ENCODE peak calls at places on chromosomes 12 and 14, in four cellular contexts. K is H1, J is brain microvascular endothelial cell, B is body of pancreas. L is an unnamed sample.

GRCh38 chr14:75751291-75751690 is 90.2 kb downstream of the TTLL5 start:
- DNase-seq in K (no peak), J (peak; percentile 22), B (no peak), L (no peak)

GRCh38 chr14:85444685-85445084 is 85.3 kb upstream of the FLRT2 start:
- DNase-seq in K (no peak), J (peak; percentile 41), B (no peak), L (no peak)

GRCh38 chr12:10182662-10183061 is 3.8 kb downstream of the TMEM52B start:
- DNase-seq in K (no peak), J (peak; percentile 74), B (no peak), L (no peak)

GRCh38 chr14:21868442-21869046 is 194.9 kb upstream of the OR4E1 start:
- DNase-seq in K (peak; percentile 31), J (peak; percentile 80), B (peak; percentile 58), L (peak; percentile 46)

GRCh38 chr12:125092872-125093680 is 27.8 kb downstream of the AACS start:
- DNase-seq in K (no peak), J (peak; percentile 18), B (peak; percentile 36), L (no peak)

GRCh38 chr14:69094481-69094880 is 58.4 kb downstream of the DCAF5 start:
- DNase-seq in K (no peak), J (peak; percentile 40), B (no peak), L (no peak)

GRCh38 chr14:79328863-79329262 is 882.4 kb downstream of the DIO2 start:
- DNase-seq in K (no peak), J (no peak), B (no peak), L (no peak)

GRCh38 chr12:111151441-111151840 is 217.5 kb downstream of the PHETA1 start:
- DNase-seq in K (no peak), J (no peak), B (no peak), L (no peak)

GRCh38 chr12:75208851-75209781 is 523 bp downstream of the KCNC2 start:
- DNase-seq in K (no peak), J (peak; percentile 16), B (peak; percentile 10), L (peak; percentile 28)

GRCh38 chr12:89339531-89339930 is 12.8 kb downstream of the DUSP6 start:
- DNase-seq in K (no peak), J (no peak), B (no peak), L (no peak)

GRCh38 chr14:63308723-63309317 is 9.9 kb downstream of the GPHB5 start:
- DNase-seq in K (peak; percentile 23), J (peak; percentile 12), B (peak; percentile 49), L (peak; percentile 22)

GRCh38 chr14:95262511-95262891 is 57.2 kb downstream of the CLMN start:
- DNase-seq in K (no peak), J (no peak), B (no peak), L (no peak)

GRCh38 chr14:66920196-66920595 is 269.0 kb upstream of the GARIN2 start:
- DNase-seq in K (no peak), J (no peak), B (no peak), L (no peak)

GRCh38 chr12:59185291-59185690 is 265.0 kb upstream of the LRIG3 start:
- DNase-seq in K (no peak), J (no peak), B (no peak), L (no peak)

GRCh38 chr12:124856132-124856841 is 7.4 kb downstream of the SCARB1 start:
- DNase-seq in K (no peak), J (no peak), B (no peak), L (no peak)

GRCh38 chr12:131916306-131917138 is 12.6 kb upstream of the PUS1 start:
- DNase-seq in K (no peak), J (no peak), B (no peak), L (no peak)

GRCh38 chr12:75457191-75457590 is 23.4 kb upstream of the GLIPR1 start:
- DNase-seq in K (no peak), J (no peak), B (no peak), L (no peak)

GRCh38 chr14:76904100-76904739 is 78.0 kb downstream of the LRRC74A start:
- DNase-seq in K (no peak), J (peak; percentile 76), B (no peak), L (no peak)

GRCh38 chr14:37411079-37411735 is 183.8 kb downstream of the FOXA1 start:
- DNase-seq in K (no peak), J (no peak), B (no peak), L (no peak)

GRCh38 chr12:97595423-97595822 is 132.8 kb downstream of the RMST start:
- DNase-seq in K (no peak), J (no peak), B (no peak), L (no peak)

GRCh38 chr12:129467749-129468148 is 436.1 kb downstream of the TMEM132D start:
- DNase-seq in K (no peak), J (no peak), B (no peak), L (no peak)

GRCh38 chr12:66803972-66804371 is 125.1 kb upstream of the GRIP1 start:
- DNase-seq in K (no peak), J (no peak), B (no peak), L (no peak)

GRCh38 chr14:65361920-65362319 is 50.6 kb upstream of the FUT8 start:
- DNase-seq in K (no peak), J (peak; percentile 73), B (no peak), L (no peak)

GRCh38 chr12:51955702-51956101 is 4.2 kb downstream of the ACVR1B start:
- DNase-seq in K (no peak), J (no peak), B (no peak), L (no peak)

GRCh38 chr14:50047274-50047676 is 69.1 kb downstream of the VCPKMT start:
- DNase-seq in K (no peak), J (no peak), B (peak; percentile 21), L (peak; percentile 81)

GRCh38 chr12:112148031-112148513 is 22.7 kb downstream of the TRAFD1 start:
- DNase-seq in K (no peak), J (peak; percentile 84), B (no peak), L (no peak)

GRCh38 chr12:125403145-125403789 is 338.0 kb downstream of the AACS start:
- DNase-seq in K (peak; percentile 64), J (peak; percentile 16), B (no peak), L (peak; percentile 31)

GRCh38 chr12:88419794-88420193 is 160.5 kb downstream of the KITLG start:
- DNase-seq in K (no peak), J (peak; percentile 34), B (no peak), L (no peak)

GRCh38 chr14:75373616-75374015 is 54.2 kb upstream of the JDP2 start:
- DNase-seq in K (no peak), J (no peak), B (no peak), L (no peak)

GRCh38 chr12:48194780-48195179 is 8.3 kb downstream of the OR10AD1 start:
- DNase-seq in K (no peak), J (no peak), B (no peak), L (no peak)

DNA sequence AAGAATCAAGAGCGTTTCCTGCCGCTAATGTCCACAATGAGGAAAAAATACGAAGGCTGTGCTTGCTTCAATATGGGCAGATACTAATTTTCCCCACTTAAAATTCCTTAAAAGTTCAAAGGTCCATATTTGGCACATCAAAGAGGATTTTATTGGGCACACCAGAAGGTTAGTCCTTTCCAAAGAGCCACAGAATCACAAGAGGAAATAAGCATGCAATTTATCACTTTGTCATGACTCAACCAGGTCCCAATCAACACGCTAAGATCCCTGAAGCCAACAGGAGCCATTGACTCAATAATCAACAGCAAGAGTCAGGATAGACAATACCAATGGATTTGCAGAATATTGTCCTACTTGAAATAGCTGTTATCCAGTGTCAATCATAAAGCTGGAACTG is 80.6 kb downstream of the MAP1LC3B2 start:
- DNase-seq in K (no peak), J (no peak), B (no peak), L (no peak)
- TF ChIP-seq CTCF in K (no peak), J (no peak), B (no peak), L (no peak)

GRCh38 chr12:18583655-18584054 is 154.2 kb downstream of the PLCZ1 start:
- DNase-seq in K (no peak), J (no peak), B (no peak), L (no peak)

GRCh38 chr12:18591473-18591872 is 146.3 kb downstream of the PLCZ1 start:
- DNase-seq in K (no peak), J (no peak), B (no peak), L (no peak)

GRCh38 chr12:18589316-18589715 is 148.5 kb downstream of the PLCZ1 start:
- DNase-seq in K (no peak), J (no peak), B (no peak), L (no peak)
- TF ChIP-seq CTCF in K (no peak), J (no peak), B (no peak), L (no peak)

GRCh38 chr12:49297695-49298060 is 2.7 kb downstream of the PRPH start:
- DNase-seq in K (no peak), J (no peak), B (no peak), L (no peak)

GRCh38 chr12:49296034-49296835 is 1.3 kb downstream of the PRPH start:
- DNase-seq in K (no peak), J (no peak), B (peak; percentile 66), L (peak; percentile 87)

GRCh38 chr12:49295087-49296001 is at the start of gene PRPH:
- DNase-seq in K (no peak), J (no peak), B (peak; percentile 34), L (no peak)

GRCh38 chr12:49298160-49298559 is 3.2 kb downstream of the PRPH start:
- DNase-seq in K (no peak), J (no peak), B (no peak), L (peak; percentile 25)

GRCh38 chr12:49296836-49297694 is 2.1 kb downstream of the PRPH start:
- DNase-seq in K (no peak), J (no peak), B (peak; percentile 72), L (peak; percentile 73)
- TF ChIP-seq CTCF in K (peak; percentile 29), J (peak; percentile 13), B (no peak), L (peak; percentile 6)

DNA sequence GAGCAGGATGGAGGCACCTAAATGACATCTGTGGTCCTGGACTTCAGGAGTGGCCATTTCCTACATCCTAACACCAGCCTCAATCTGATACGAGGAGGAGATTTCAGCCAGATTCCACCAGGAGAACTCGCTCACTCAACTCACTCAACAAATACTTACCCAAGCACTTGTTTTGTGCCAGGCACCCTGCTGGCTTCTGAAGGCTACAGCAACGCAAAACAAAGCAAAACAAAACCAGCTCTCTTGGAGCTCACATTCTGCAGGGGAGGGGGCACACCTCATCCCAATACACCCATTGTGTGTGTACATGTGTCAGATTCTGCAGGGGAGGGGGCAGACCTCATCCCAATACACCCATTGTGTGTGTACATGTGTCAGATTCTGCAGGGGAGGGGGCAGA is 144.8 kb downstream of the PIWIL1 start:
- DNase-seq in K (peak; percentile 38), J (no peak), B (no peak), L (no peak)
- TF ChIP-seq CTCF in K (no peak), J (no peak), B (no peak), L (no peak)

L was measured in GM10248.